ENCODE peak calls at places on chromosome 7, in four cellular contexts. O is GM23248; P is T follicular helper cell; G is activated CD4-positive, alpha-beta T cell treated with anti-CD3 and anti-CD28 coated beads, Interleukin-2, amount 50 U/mL, for 24 hours. E is an unnamed sample.

GRCh38 chr7:12839508-12840153 is 152.2 kb downstream of the ARL4A start:
- DNase-seq in O (no peak), P (no peak), G (no peak), E (peak)

GRCh38 chr7:29123611-29124190 is 22.6 kb downstream of the CPVL start:
- DNase-seq in O (no peak), P (no peak), G (no peak), E (peak)

GRCh38 chr7:74083117-74083876 is at the start of gene LIMK1:
- DNase-seq in O (peak), P (peak), G (peak), E (peak)

GRCh38 chr7:94064541-94065191 is 60.5 kb upstream of the BET1 start:
- DNase-seq in O (peak), P (no peak), G (no peak), E (no peak)

GRCh38 chr7:100914879-100915442 is 19.3 kb upstream of the ACHE start:
- DNase-seq in O (peak), P (no peak), G (no peak), E (peak)

GRCh38 chr7:122887198-122887597 is 938 bp upstream of the CADPS2 start:
- DNase-seq in O (peak), P (no peak), G (no peak), E (peak)

GRCh38 chr7:148262721-148263229 is 327.8 kb upstream of the C7orf33 start:
- DNase-seq in O (peak), P (peak), G (peak), E (peak)

GRCh38 chr7:117259626-117260025 is 63.2 kb downstream of the WNT2 start:
- DNase-seq in O (peak), P (no peak), G (no peak), E (peak)

GRCh38 chr7:100119701-100120517 is 475 bp downstream of the CNPY4 start:
- DNase-seq in O (peak), P (peak), G (peak), E (peak)

GRCh38 chr7:36746347-36746746 is 22.1 kb upstream of the AOAH start:
- DNase-seq in O (no peak), P (no peak), G (no peak), E (no peak)

GRCh38 chr7:131948434-131949053 is 392.1 kb upstream of the PODXL start:
- DNase-seq in O (peak), P (no peak), G (no peak), E (peak)

GRCh38 chr7:15780271-15780670 is 93.8 kb upstream of the MEOX2 start:
- DNase-seq in O (peak), P (no peak), G (no peak), E (peak)

GRCh38 chr7:94509264-94509878 is at the start of gene CASD1:
- DNase-seq in O (peak), P (peak), G (peak), E (no peak)

GRCh38 chr7:70434376-70434775 is 697.6 kb upstream of the GALNT17 start:
- DNase-seq in O (peak), P (no peak), G (no peak), E (peak)

GRCh38 chr7:108059526-108059925 is 56.6 kb upstream of the LAMB1 start:
- DNase-seq in O (no peak), P (no peak), G (no peak), E (no peak)

GRCh38 chr7:1314908-1315450 is 82.3 kb downstream of the UNCX start:
- DNase-seq in O (no peak), P (no peak), G (no peak), E (no peak)

GRCh38 chr7:35865287-35865686 is 64.4 kb downstream of the SEPTIN7 start:
- DNase-seq in O (no peak), P (no peak), G (no peak), E (no peak)

GRCh38 chr7:156969972-156970420 is 20.5 kb downstream of the NOM1 start:
- DNase-seq in O (peak), P (no peak), G (no peak), E (peak)

E was measured in epithelial cell of esophagus.